ENCODE peak calls at places on chromosome 14, in four cellular contexts. One of them, this sample, is unnamed.
A peak's percentile ranks its signal among the peaks of the same experiment; 100 is the strongest.

GRCh38 chr14:100629098-100629497 is 41.9 kb upstream of the BEGAIN start:
- DNase-seq in mesendoderm: no peak
- DNase-seq in H1: no peak
- DNase-seq in H9: no peak
- DNase-seq in this sample: no peak

GRCh38 chr14:25518347-25518746 is 468.4 kb upstream of the STXBP6 start:
- DNase-seq in H1: no peak
- DNase-seq in H9: no peak
- DNase-seq in mesendoderm: peak; percentile 8
- DNase-seq in this sample: no peak

GRCh38 chr14:76391981-76392690 is 16.2 kb downstream of the ESRRB start:
- DNase-seq in mesendoderm: no peak
- DNase-seq in H1: no peak
- DNase-seq in H9: no peak
- DNase-seq in this sample: no peak

GRCh38 chr14:74712499-74713394 is at the start of the genes AREL1 and FCF1:
- DNase-seq in mesendoderm: peak; percentile 97
- DNase-seq in H1: peak; percentile 29
- DNase-seq in H9: peak; percentile 87
- DNase-seq in this sample: peak; percentile 91

GRCh38 chr14:36663404-36664321 is 2.0 kb downstream of the PAX9 start:
- DNase-seq in H1: no peak
- DNase-seq in H9: peak; percentile 58
- DNase-seq in mesendoderm: peak; percentile 28
- DNase-seq in this sample: no peak

GRCh38 chr14:74881425-74882102 is at the start of gene DLST:
- DNase-seq in mesendoderm: peak; percentile 92
- DNase-seq in H1: peak; percentile 63
- DNase-seq in H9: peak; percentile 90
- DNase-seq in this sample: peak; percentile 84

GRCh38 chr14:85010186-85010585 is 519.8 kb upstream of the FLRT2 start:
- DNase-seq in H1: no peak
- DNase-seq in H9: no peak
- DNase-seq in mesendoderm: no peak
- DNase-seq in this sample: no peak

GRCh38 chr14:71672596-71672995 is 259.6 kb upstream of the RGS6 start:
- DNase-seq in H1: no peak
- DNase-seq in mesendoderm: no peak
- DNase-seq in H9: no peak
- DNase-seq in this sample: no peak

GRCh38 chr14:50388256-50388931 is 8.3 kb downstream of the CDKL1 start:
- DNase-seq in mesendoderm: peak; percentile 81
- DNase-seq in H1: no peak
- DNase-seq in H9: peak; percentile 51
- DNase-seq in this sample: no peak

GRCh38 chr14:22641851-22642250 is 2.3 kb downstream of the OR6J1 start:
- DNase-seq in H1: no peak
- DNase-seq in mesendoderm: no peak
- DNase-seq in H9: no peak
- DNase-seq in this sample: no peak

GRCh38 chr14:58813745-58814144 is 176.0 kb downstream of the DACT1 start:
- DNase-seq in H9: no peak
- DNase-seq in H1: no peak
- DNase-seq in mesendoderm: no peak
- DNase-seq in this sample: no peak

GRCh38 chr14:106850913-106851825 is 1324.8 kb downstream of the TMEM121 start:
- DNase-seq in H1: no peak
- DNase-seq in mesendoderm: no peak
- DNase-seq in H9: no peak
- DNase-seq in this sample: no peak

GRCh38 chr14:59474172-59474571 is 9.0 kb upstream of the GPR135 start:
- DNase-seq in H1: no peak
- DNase-seq in H9: no peak
- DNase-seq in mesendoderm: no peak
- DNase-seq in this sample: peak; percentile 72

GRCh38 chr14:99570542-99571302 is 33.3 kb downstream of the CCDC85C start:
- DNase-seq in mesendoderm: peak; percentile 75
- DNase-seq in H9: no peak
- DNase-seq in H1: peak; percentile 56
- DNase-seq in this sample: no peak

GRCh38 chr14:54493293-54493692 is 4.5 kb upstream of the GMFB start:
- DNase-seq in mesendoderm: peak; percentile 74
- DNase-seq in H9: peak; percentile 78
- DNase-seq in H1: peak; percentile 13
- DNase-seq in this sample: no peak

GRCh38 chr14:44914849-44915248 is 46.9 kb downstream of the KLHL28 start:
- DNase-seq in mesendoderm: peak; percentile 75
- DNase-seq in H9: peak; percentile 42
- DNase-seq in H1: no peak
- DNase-seq in this sample: peak; percentile 12

GRCh38 chr14:72401632-72402428 is 469.6 kb downstream of the RGS6 start:
- DNase-seq in H1: no peak
- DNase-seq in mesendoderm: no peak
- DNase-seq in H9: no peak
- DNase-seq in this sample: no peak

GRCh38 chr14:90483551-90483950 is 86.7 kb downstream of the CALM1 start:
- DNase-seq in H1: no peak
- DNase-seq in mesendoderm: no peak
- DNase-seq in H9: peak; percentile 40
- DNase-seq in this sample: no peak

GRCh38 chr14:74065746-74066575 is 18.3 kb downstream of the ALDH6A1 start:
- DNase-seq in H1: no peak
- DNase-seq in H9: no peak
- DNase-seq in mesendoderm: no peak
- DNase-seq in this sample: peak; percentile 78

GRCh38 chr14:105394714-105395537 is 3.4 kb upstream of the TEX22 start:
- DNase-seq in mesendoderm: no peak
- DNase-seq in H9: no peak
- DNase-seq in H1: no peak
- DNase-seq in this sample: no peak

GRCh38 chr14:102079700-102079979 is 7.2 kb downstream of the HSP90AA1 start:
- DNase-seq in mesendoderm: no peak
- DNase-seq in H1: no peak
- DNase-seq in H9: no peak
- DNase-seq in this sample: no peak
- H2BK5ac ChIP-seq in mesendoderm: no peak overlapping the region
- H2BK5ac ChIP-seq in H1: no peak overlapping the region
- H2BK5ac ChIP-seq in H9: no peak overlapping the region
- H2BK5ac ChIP-seq in this sample: no peak overlapping the region

DNA sequence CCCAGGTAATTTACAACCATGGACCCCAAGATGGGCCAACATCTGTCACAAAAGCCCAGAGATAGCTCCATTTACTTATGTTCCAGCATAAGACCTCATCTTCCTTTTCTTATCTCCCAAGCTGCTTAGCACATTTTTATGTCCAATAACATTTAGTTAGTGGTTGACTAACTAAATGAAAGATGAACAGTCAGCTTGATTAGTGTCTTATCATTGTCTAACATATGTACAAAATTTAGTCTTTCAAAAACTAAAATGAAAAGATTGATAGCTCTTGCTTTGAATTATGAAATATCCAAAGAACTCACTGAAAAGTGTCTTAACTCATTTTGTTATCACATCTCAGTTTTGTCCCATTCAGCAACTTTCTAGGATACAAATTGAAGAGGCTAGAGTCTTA is 163.1 kb upstream of the EGLN3 start:
- DNase-seq in mesendoderm: no peak
- DNase-seq in H9: no peak
- DNase-seq in H1: no peak
- DNase-seq in this sample: no peak
- H3K56ac ChIP-seq in mesendoderm: no peak overlapping the region
- H3K56ac ChIP-seq in H9: no peak overlapping the region
- H3K56ac ChIP-seq in H1: no peak overlapping the region
- H3K56ac ChIP-seq in this sample: no peak overlapping the region

GRCh38 chr14:65872536-65872935 is 460.0 kb downstream of the FUT8 start:
- DNase-seq in mesendoderm: no peak
- DNase-seq in H9: no peak
- DNase-seq in H1: no peak
- DNase-seq in this sample: no peak
- H2BK5ac ChIP-seq in mesendoderm: no peak overlapping the region
- H2BK5ac ChIP-seq in H9: no peak overlapping the region
- H2BK5ac ChIP-seq in H1: no peak overlapping the region
- H2BK5ac ChIP-seq in this sample: no peak overlapping the region

DNA sequence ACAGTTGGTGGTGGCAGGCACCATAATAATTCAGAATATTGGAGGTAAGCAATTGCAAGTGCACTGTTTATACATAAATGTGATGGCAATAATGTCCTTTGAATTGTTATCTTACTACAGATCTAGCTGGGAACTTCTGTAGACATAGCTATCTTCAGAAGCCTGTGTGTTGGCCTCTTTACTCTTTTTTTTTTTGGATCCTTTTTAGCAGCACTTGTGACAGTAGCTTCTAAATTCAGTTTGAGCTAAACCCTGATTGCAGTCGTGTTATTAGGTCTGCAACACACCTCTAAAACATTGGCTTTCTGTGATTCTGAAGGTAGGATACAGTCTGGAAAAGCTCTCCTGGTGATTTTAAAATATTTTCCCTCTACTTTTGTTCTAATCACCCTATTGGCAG is 38.5 kb downstream of the SLC38A6 start:
- DNase-seq in mesendoderm: no peak
- DNase-seq in H9: no peak
- DNase-seq in H1: no peak
- DNase-seq in this sample: no peak
- H3K56ac ChIP-seq in mesendoderm: no peak overlapping the region
- H3K56ac ChIP-seq in H9: no peak overlapping the region
- H3K56ac ChIP-seq in H1: no peak overlapping the region
- H3K56ac ChIP-seq in this sample: no peak overlapping the region

This sample was measured in IMR-90.